ENCODE peak calls at places on chromosomes 12 and 14, in seven cellular contexts. Z is ovary; L is activated CD8-positive, alpha-beta memory T cell treated with anti-CD3 and anti-CD28 coated beads for 48 hours; P is epithelial cell of esophagus; T is activated CD4-positive, CD25-positive, alpha-beta regulatory T cell; F is upper lobe of right lung; N is stimulated activated CD4-positive, alpha-beta T cell treated with anti-CD3 and anti-CD28 coated beads, Interleukin-1b, Interleukin-23, amount 100 ng/mL, for 4 hours. A is an unnamed sample.

GRCh38 chr14:55798400-55798799 is 218.4 kb downstream of the KTN1 start:
- DNase-seq in T (no peak), F (no peak), L (no peak), N (no peak), P (no peak), Z (no peak), A (no peak)

GRCh38 chr14:74362361-74362915 is 14.2 kb downstream of the VRTN start:
- DNase-seq in F (peak), Z (peak), T (peak), P (peak), N (peak), L (peak), A (peak)

GRCh38 chr12:68423175-68423574 is 91.0 kb upstream of the MDM1 start:
- DNase-seq in N (no peak), F (no peak), Z (no peak), T (no peak), P (no peak), L (no peak), A (no peak)

GRCh38 chr12:3662516-3662915 is 90.4 kb downstream of the CRACR2A start:
- DNase-seq in L (no peak), F (no peak), N (no peak), T (no peak), Z (no peak), P (peak), A (peak)

GRCh38 chr14:102229071-102229738 is 75.8 kb downstream of the MOK start:
- DNase-seq in P (no peak), N (no peak), Z (no peak), T (no peak), L (no peak), F (no peak), A (no peak)

GRCh38 chr14:85468815-85469214 is 61.1 kb upstream of the FLRT2 start:
- DNase-seq in Z (no peak), T (no peak), L (no peak), P (peak), N (no peak), F (no peak), A (no peak)

GRCh38 chr14:90061849-90062794 is at the start of gene KCNK13:
- DNase-seq in N (no peak), Z (no peak), F (no peak), P (peak), L (no peak), T (no peak), A (peak)

GRCh38 chr14:24913026-24913425 is 136.9 kb downstream of the STXBP6 start:
- DNase-seq in N (no peak), T (no peak), P (no peak), F (no peak), Z (no peak), L (no peak), A (no peak)

GRCh38 chr12:88585054-88585453 is 4.8 kb upstream of the KITLG start:
- DNase-seq in Z (no peak), F (no peak), N (no peak), L (no peak), P (no peak), T (no peak), A (no peak)

GRCh38 chr12:91851741-91852477 is 293.7 kb downstream of the BTG1 start:
- DNase-seq in F (no peak), N (no peak), T (no peak), L (no peak), P (no peak), Z (no peak), A (no peak)

GRCh38 chr12:48446372-48446771 is 26.0 kb upstream of the ANP32D start:
- DNase-seq in N (no peak), F (no peak), Z (no peak), P (peak), T (no peak), L (no peak), A (no peak)

GRCh38 chr12:27542628-27543027 is 18.6 kb downstream of the PPFIBP1 start:
- DNase-seq in Z (no peak), F (no peak), P (peak), L (no peak), T (no peak), N (no peak), A (no peak)

GRCh38 chr12:6996040-6996441 is 22.2 kb downstream of the LPCAT3 start:
- DNase-seq in T (no peak), P (peak), N (no peak), Z (no peak), L (no peak), F (no peak), A (no peak)

GRCh38 chr12:48165089-48166031 is 8.0 kb upstream of the ASB8 start:
- DNase-seq in L (peak), F (no peak), P (peak), Z (no peak), T (no peak), N (no peak), A (peak)

GRCh38 chr12:5377997-5378596 is 53.8 kb upstream of the NTF3 start:
- DNase-seq in N (no peak), L (no peak), Z (no peak), T (no peak), F (no peak), P (no peak), A (no peak)

GRCh38 chr14:33968722-33969121 is 17.8 kb upstream of the EGLN3 start:
- DNase-seq in T (no peak), L (no peak), F (no peak), P (no peak), Z (no peak), N (no peak), A (no peak)

GRCh38 chr12:45235087-45236025 is 19.5 kb downstream of the ANO6 start:
- DNase-seq in F (no peak), T (no peak), Z (no peak), P (peak), N (no peak), L (no peak), A (peak)

GRCh38 chr14:99615497-99616245 is 11.7 kb upstream of the CCDC85C start:
- DNase-seq in L (no peak), T (no peak), F (no peak), Z (no peak), N (no peak), P (peak), A (no peak)

GRCh38 chr12:126784328-126784921 is 1482.5 kb upstream of the TMEM132C start:
- DNase-seq in P (peak), F (no peak), L (no peak), N (peak), T (no peak), Z (no peak), A (no peak)

GRCh38 chr12:19093218-19093617 is 36.3 kb upstream of the PLEKHA5 start:
- DNase-seq in L (no peak), P (no peak), Z (no peak), T (no peak), N (no peak), F (no peak), A (no peak)

GRCh38 chr12:115938794-115939377 is 338.6 kb downstream of the MED13L start:
- DNase-seq in T (no peak), F (no peak), N (no peak), L (no peak), P (no peak), Z (no peak), A (no peak)

GRCh38 chr12:50390284-50390683 is 6.1 kb downstream of the FAM186A start:
- DNase-seq in N (no peak), Z (no peak), F (no peak), T (no peak), P (peak), L (no peak), A (no peak)

GRCh38 chr12:96190403-96191170 is 3.6 kb upstream of the ELK3 start:
- DNase-seq in Z (no peak), P (peak), T (no peak), L (no peak), F (no peak), N (no peak), A (no peak)

GRCh38 chr12:16384732-16385131 is 37.3 kb downstream of the MGST1 start:
- DNase-seq in F (no peak), L (no peak), Z (no peak), N (no peak), P (no peak), T (no peak), A (peak)